ENCODE peak calls at places on chromosomes 7 and 10, in seven cellular contexts. O is K562, M is HCT116, E is endothelial cell of umbilical vein, X is transverse colon, R is spleen, Q is prostate gland. F is an unnamed sample.

GRCh38 chr10:114311023-114311422 is 72.0 kb downstream of the VWA2 start:
- DNase-seq in E (no peak), Q (no peak), O (no peak), X (no peak), M (no peak), R (peak; percentile 58), F (peak; percentile 48)

GRCh38 chr7:130947792-130948580 is 214.0 kb upstream of the KLF14 start:
- DNase-seq in Q (no peak), X (no peak), R (no peak), O (no peak), E (no peak), M (no peak), F (no peak)

GRCh38 chr10:28640551-28640950 is 36.8 kb upstream of the BAMBI start:
- DNase-seq in Q (no peak), O (no peak), E (no peak), X (no peak), R (no peak), M (no peak), F (peak; percentile 29)

GRCh38 chr10:9069136-9069535 is 1014.6 kb downstream of the GATA3 start:
- DNase-seq in E (no peak), Q (no peak), O (no peak), M (no peak), R (no peak), X (no peak), F (no peak)

GRCh38 chr10:15103513-15103912 is 6.4 kb downstream of the RPP38 start:
- DNase-seq in R (no peak), O (no peak), Q (no peak), E (no peak), M (no peak), X (no peak), F (no peak)

GRCh38 chr7:11239311-11239710 is 265.6 kb downstream of the PHF14 start:
- DNase-seq in R (no peak), X (no peak), E (no peak), Q (no peak), O (no peak), M (no peak), F (no peak)

GRCh38 chr7:29217112-29217511 is 22.5 kb downstream of the CHN2 start:
- DNase-seq in R (no peak), X (no peak), O (no peak), Q (no peak), E (no peak), M (no peak), F (no peak)

GRCh38 chr7:45160374-45160773 is 2.8 kb downstream of the RAMP3 start:
- DNase-seq in M (no peak), X (no peak), R (peak; percentile 75), O (no peak), E (no peak), Q (no peak), F (peak; percentile 35)

GRCh38 chr10:132613566-132614348 is 76.2 kb downstream of the INPP5A start:
- DNase-seq in M (no peak), E (no peak), Q (no peak), R (peak; percentile 53), X (no peak), O (no peak), F (peak; percentile 60)

GRCh38 chr7:997404-998395 is 14.7 kb downstream of the CYP2W1 start:
- DNase-seq in E (no peak), M (no peak), Q (no peak), X (peak; percentile 60), O (peak; percentile 47), R (no peak), F (no peak)

GRCh38 chr10:29067161-29067560 is 221.7 kb upstream of the LYZL1 start:
- DNase-seq in Q (no peak), R (no peak), O (no peak), X (no peak), E (no peak), M (no peak), F (no peak)

GRCh38 chr7:110839866-110840265 is 251.1 kb upstream of the LRRN3 start:
- DNase-seq in Q (no peak), O (no peak), E (peak; percentile 25), M (no peak), R (no peak), X (no peak), F (no peak)

GRCh38 chr10:32459072-32459703 is 13.2 kb downstream of the CCDC7 start:
- DNase-seq in R (no peak), O (no peak), Q (no peak), E (no peak), X (no peak), M (no peak), F (no peak)

GRCh38 chr10:37588299-37588698 is 269.1 kb downstream of the ZNF248 start:
- DNase-seq in E (no peak), X (no peak), M (no peak), R (no peak), O (no peak), Q (no peak), F (no peak)

GRCh38 chr7:136018104-136018503 is 40.9 kb upstream of the MTPN start:
- DNase-seq in Q (no peak), O (no peak), R (no peak), E (no peak), M (no peak), X (no peak), F (no peak)

GRCh38 chr7:105496501-105496900 is 25.6 kb downstream of the PUS7 start:
- DNase-seq in M (no peak), X (no peak), Q (no peak), E (peak; percentile 90), R (no peak), O (no peak), F (no peak)

GRCh38 chr7:36278069-36278766 is 111.4 kb upstream of the ANLN start:
- DNase-seq in X (no peak), E (no peak), O (no peak), R (no peak), Q (no peak), M (no peak), F (peak; percentile 63)

DNA sequence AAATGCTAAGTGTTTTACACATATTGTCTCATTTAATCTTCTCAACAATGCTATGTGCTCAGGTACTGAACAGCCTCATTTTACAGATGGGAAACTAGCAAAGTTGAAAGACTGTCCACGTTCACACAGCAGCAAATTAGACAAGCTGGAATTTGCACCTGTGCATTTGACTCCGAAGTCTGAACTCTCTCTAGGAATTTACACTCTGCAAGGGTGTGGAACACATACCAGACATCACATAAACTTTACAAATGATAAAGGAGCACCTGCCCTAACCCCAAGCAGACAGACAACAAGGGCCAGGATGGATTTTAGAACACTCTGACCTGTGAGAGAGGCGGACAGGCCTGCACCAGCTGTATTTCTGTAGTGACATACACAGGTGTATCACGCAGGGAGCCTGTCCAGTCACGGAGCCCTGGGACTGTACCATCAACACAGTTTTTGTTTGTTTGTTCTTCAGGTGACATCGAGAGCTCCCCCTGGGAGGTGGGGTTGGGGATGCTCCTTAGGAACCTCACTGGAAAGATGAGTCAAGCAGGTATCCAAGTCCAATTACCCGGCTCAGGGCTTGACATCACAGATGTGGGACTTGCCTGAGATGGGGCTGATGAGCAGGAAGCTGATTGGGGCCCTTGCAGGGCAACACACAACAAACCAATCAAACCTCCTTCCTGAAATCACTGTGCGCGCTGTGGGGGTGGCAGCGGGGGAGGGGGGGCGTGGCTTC is 31.0 kb downstream of the MKI67 start:
- DNase-seq in Q (no peak), O (peak; percentile 28), X (peak; percentile 33), R (no peak), M (peak; percentile 12), E (no peak), F (no peak)
- TF ChIP-seq POLR2AphosphoS5 in Q (no peak), O (no peak), X (no peak), R (no peak), M (no peak), E (no peak), F (no peak)

GRCh38 chr10:85861513-85862197 is 504.9 kb downstream of the GRID1 start:
- DNase-seq in X (no peak), E (no peak), R (no peak), Q (no peak), M (no peak), O (no peak), F (no peak)

GRCh38 chr10:85857305-85857704 is 509.3 kb downstream of the GRID1 start:
- DNase-seq in Q (no peak), M (no peak), E (no peak), R (no peak), O (no peak), X (no peak), F (no peak)

GRCh38 chr10:85858776-85859515 is 507.6 kb downstream of the GRID1 start:
- DNase-seq in X (no peak), Q (no peak), E (no peak), O (no peak), M (no peak), R (no peak), F (no peak)

GRCh38 chr10:85857791-85858190 is 508.8 kb downstream of the GRID1 start:
- DNase-seq in O (no peak), E (no peak), R (no peak), M (no peak), Q (no peak), X (no peak), F (no peak)

DNA sequence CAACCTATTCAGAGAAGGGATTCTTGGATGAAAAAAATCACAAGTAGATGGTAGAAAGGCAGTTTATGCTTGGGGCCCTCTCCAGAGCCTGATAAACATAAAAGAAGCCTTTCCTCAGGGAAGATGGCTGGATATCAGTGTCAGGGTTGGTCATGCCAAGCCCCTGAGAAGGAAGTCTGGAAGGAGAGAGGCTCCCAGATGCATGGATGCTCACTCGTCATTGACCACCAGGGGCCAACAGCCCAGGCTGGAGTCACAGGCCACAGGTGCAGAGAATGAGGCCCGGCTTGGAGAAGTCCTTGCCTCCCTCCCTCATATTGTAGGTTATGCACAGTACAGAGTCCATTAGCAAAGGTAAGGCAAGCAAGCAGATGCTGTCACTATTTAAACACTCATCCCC is 506.7 kb downstream of the GRID1 start:
- DNase-seq in O (no peak), E (no peak), X (no peak), M (no peak), Q (no peak), R (no peak), F (no peak)
- TF ChIP-seq CTCF in O (no peak), E (no peak), X (no peak), M (no peak), Q (no peak), R (no peak), F (no peak)

GRCh38 chr7:142859829-142860228 is 5.0 kb downstream of the EPHB6 start:
- DNase-seq in M (no peak), O (no peak), Q (peak; percentile 68), R (no peak), E (no peak), X (no peak), F (peak; percentile 66)
- TF ChIP-seq POLR2AphosphoS5 in M (no peak), O (no peak), Q (peak; percentile 81), R (no peak), E (no peak), X (no peak), F (no peak)

GRCh38 chr7:51630933-51631332 is 314.3 kb upstream of the COBL start:
- DNase-seq in R (no peak), E (no peak), M (no peak), O (no peak), X (no peak), Q (no peak), F (no peak)

GRCh38 chr7:51634025-51634424 is 317.4 kb upstream of the COBL start:
- DNase-seq in M (no peak), X (no peak), Q (no peak), R (no peak), O (no peak), E (no peak), F (no peak)

GRCh38 chr7:51633596-51633995 is 317.0 kb upstream of the COBL start:
- DNase-seq in R (no peak), Q (no peak), O (no peak), M (no peak), E (no peak), X (no peak), F (no peak)

GRCh38 chr7:51633006-51633405 is 316.4 kb upstream of the COBL start:
- DNase-seq in Q (no peak), R (no peak), E (no peak), O (no peak), M (no peak), X (no peak), F (no peak)

GRCh38 chr7:51629206-51629605 is 312.6 kb upstream of the COBL start:
- DNase-seq in E (no peak), R (no peak), Q (no peak), O (no peak), X (no peak), M (no peak), F (no peak)
- TF ChIP-seq CTCF in E (no peak), R (no peak), Q (no peak), O (no peak), X (no peak), M (no peak), F (no peak)